ENCODE peak calls at places on chromosomes 5 and 9, in ten cellular contexts. H, Y, J, A, N, I, T, M, G and O are unnamed samples.
A peak's percentile ranks its signal among the peaks of the same experiment; 100 is the strongest.

GRCh38 chr9:134751630-134752029 is 110.0 kb downstream of the COL5A1 start:
- DNase-seq in H (no peak), Y (no peak), J (no peak), A (no peak), N (no peak), I (no peak), T (no peak), M (no peak), G (no peak), O (no peak)

GRCh38 chr5:160260881-160261815 is 31.8 kb downstream of the FABP6 start:
- DNase-seq in H (peak; percentile 94), Y (no peak), J (peak; percentile 99), A (peak; percentile 75), N (peak; percentile 77), I (peak; percentile 67), T (no peak), M (no peak), G (no peak), O (peak; percentile 69)

GRCh38 chr5:37553720-37554402 is 174.7 kb downstream of the WDR70 start:
- DNase-seq in H (peak; percentile 46), Y (no peak), J (peak; percentile 68), A (no peak), N (no peak), I (no peak), T (no peak), M (no peak), G (no peak), O (no peak)

GRCh38 chr5:140869555-140869886 is 764 bp downstream of the PCDHA11 start:
- DNase-seq in H (no peak), Y (no peak), J (no peak), A (no peak), N (no peak), I (no peak), T (no peak), M (no peak), G (no peak), O (no peak)

GRCh38 chr9:128108784-128109709 is 18.5 kb downstream of the PTGES2 start:
- DNase-seq in H (no peak), Y (no peak), J (no peak), A (peak; percentile 42), N (peak; percentile 42), I (no peak), T (no peak), M (no peak), G (no peak), O (peak; percentile 48)

GRCh38 chr5:156474251-156474650 is 147.3 kb downstream of the SGCD start:
- DNase-seq in H (peak; percentile 42), Y (no peak), J (peak; percentile 7), A (no peak), N (no peak), I (peak; percentile 29), T (no peak), M (peak; percentile 28), G (peak; percentile 29), O (peak; percentile 87)

GRCh38 chr5:150661086-150661485 is at the start of gene MYOZ3:
- DNase-seq in H (no peak), Y (no peak), J (no peak), A (no peak), N (no peak), I (peak; percentile 25), T (no peak), M (peak; percentile 63), G (no peak), O (peak; percentile 48)

GRCh38 chr9:76400534-76401096 is 6.4 kb upstream of the RFK start:
- DNase-seq in H (no peak), Y (no peak), J (no peak), A (no peak), N (no peak), I (no peak), T (peak; percentile 63), M (no peak), G (no peak), O (no peak)

GRCh38 chr5:76425940-76426339 is 22.9 kb downstream of the IQGAP2 start:
- DNase-seq in H (no peak), Y (no peak), J (no peak), A (no peak), N (no peak), I (no peak), T (no peak), M (no peak), G (no peak), O (no peak)
- H3K27ac ChIP-seq in H (no peak overlapping the region), Y (no peak overlapping the region), J (no peak overlapping the region), A (no peak overlapping the region), N (no peak overlapping the region), I (no peak overlapping the region), T (no peak overlapping the region), M (no peak overlapping the region), G (no peak overlapping the region), O (no peak overlapping the region)

GRCh38 chr9:124009835-124010226 is 1.7 kb upstream of the LHX2 start:
- DNase-seq in H (no peak), Y (no peak), J (no peak), A (no peak), N (no peak), I (no peak), T (no peak), M (no peak), G (no peak), O (no peak)

GRCh38 chr9:124010303-124010664 is 1.3 kb upstream of the LHX2 start:
- DNase-seq in H (no peak), Y (no peak), J (no peak), A (no peak), N (no peak), I (no peak), T (no peak), M (no peak), G (no peak), O (no peak)

GRCh38 chr9:124012368-124013262 is 1.0 kb downstream of the LHX2 start:
- DNase-seq in H (no peak), Y (no peak), J (no peak), A (no peak), N (no peak), I (no peak), T (no peak), M (no peak), G (no peak), O (no peak)

GRCh38 chr9:124010665-124011321 is 775 bp upstream of the LHX2 start:
- DNase-seq in H (no peak), Y (no peak), J (no peak), A (no peak), N (no peak), I (no peak), T (no peak), M (no peak), G (no peak), O (peak; percentile 57)

DNA sequence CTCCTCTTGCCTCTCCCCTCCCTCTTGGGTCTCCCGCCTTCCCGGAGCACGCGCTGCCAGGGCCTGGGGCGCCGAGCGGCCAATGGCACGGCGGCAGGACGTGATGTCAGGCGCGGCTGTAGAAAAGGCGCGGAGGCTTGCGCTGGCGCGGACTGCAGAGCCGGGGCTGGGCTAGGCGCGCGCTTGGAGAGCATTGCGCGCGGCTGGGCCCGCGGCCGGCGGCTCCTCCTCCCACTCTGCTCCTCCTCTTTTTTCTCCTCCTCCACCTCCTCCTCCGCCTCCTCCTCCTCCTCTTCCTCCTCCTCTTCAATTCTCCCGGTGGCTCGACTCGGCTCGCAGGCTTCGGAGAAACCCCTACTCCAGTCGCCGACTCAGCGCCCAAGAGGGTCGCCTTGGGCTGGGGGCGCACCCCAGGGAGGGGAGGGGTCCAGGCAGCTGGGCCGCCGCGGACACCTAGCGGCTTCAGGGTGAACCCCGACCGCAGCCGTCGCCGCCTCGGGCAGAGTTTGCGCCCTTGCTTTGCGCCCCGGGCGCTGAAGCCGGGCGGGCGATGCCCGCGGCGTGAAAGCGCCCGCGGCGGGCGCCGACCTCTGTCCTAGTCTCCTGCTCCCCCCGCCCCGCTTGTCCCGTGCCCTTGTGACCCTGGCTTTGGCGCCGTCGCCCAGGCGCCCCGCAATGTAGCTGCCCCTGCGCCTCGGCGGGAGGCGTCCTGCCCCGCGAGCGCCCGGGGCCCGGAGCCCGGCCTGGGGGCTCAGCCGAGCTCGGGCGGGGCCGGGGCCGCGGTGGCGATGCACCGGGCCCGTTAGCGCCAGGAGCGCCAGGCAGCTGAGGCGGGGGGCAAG is at the start of gene LHX2:
- DNase-seq in H (peak; percentile 63), Y (no peak), J (peak; percentile 9), A (no peak), N (peak; percentile 25), I (peak; percentile 53), T (peak; percentile 68), M (peak; percentile 51), G (no peak), O (peak; percentile 90)
- H3K4me3 ChIP-seq in H (peak within 1 kb of the TSS; percentile 64), Y (no peak within 1 kb of the TSS), J (no peak within 1 kb of the TSS), A (no peak within 1 kb of the TSS), N (no peak within 1 kb of the TSS), I (no peak within 1 kb of the TSS), T (peak within 1 kb of the TSS; percentile 43), M (peak within 1 kb of the TSS; percentile 59), G (no peak within 1 kb of the TSS), O (peak within 1 kb of the TSS; percentile 46)

GRCh38 chr9:80793706-80794105 is 895.6 kb downstream of the TLE1 start:
- DNase-seq in H (no peak), Y (no peak), J (no peak), A (no peak), N (no peak), I (no peak), T (no peak), M (no peak), G (no peak), O (no peak)

GRCh38 chr9:80794197-80794596 is 895.1 kb downstream of the TLE1 start:
- DNase-seq in H (no peak), Y (no peak), J (no peak), A (no peak), N (no peak), I (no peak), T (no peak), M (no peak), G (no peak), O (no peak)

GRCh38 chr9:80796662-80797426 is 892.5 kb downstream of the TLE1 start:
- DNase-seq in H (peak; percentile 58), Y (no peak), J (no peak), A (no peak), N (no peak), I (peak; percentile 17), T (no peak), M (no peak), G (peak; percentile 35), O (no peak)

GRCh38 chr9:80797841-80798688 is 891.3 kb downstream of the TLE1 start:
- DNase-seq in H (peak; percentile 13), Y (no peak), J (no peak), A (no peak), N (no peak), I (peak; percentile 48), T (no peak), M (no peak), G (peak; percentile 67), O (peak; percentile 68)

DNA sequence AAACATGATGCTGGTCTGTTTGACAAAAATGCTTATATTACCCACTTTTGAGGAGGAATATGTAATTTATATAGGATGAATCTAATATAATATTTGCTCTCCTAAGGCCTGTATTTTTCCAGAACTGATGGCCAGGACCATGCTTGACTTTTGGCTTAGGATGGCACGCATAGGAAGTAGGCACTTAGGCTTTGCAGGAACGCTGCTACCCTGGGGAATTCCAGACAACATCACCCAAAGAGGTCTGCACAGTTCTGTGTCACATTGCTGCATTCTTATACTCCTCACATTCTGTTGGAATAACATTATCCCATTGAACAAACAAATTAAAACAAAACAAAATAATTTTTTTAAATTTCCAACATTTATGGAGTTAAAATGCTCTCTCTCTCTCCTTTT is 891.9 kb downstream of the TLE1 start:
- DNase-seq in H (peak; percentile 57), Y (no peak), J (no peak), A (no peak), N (no peak), I (no peak), T (no peak), M (no peak), G (no peak), O (no peak)
- H3K27ac ChIP-seq in H (no peak overlapping the region), Y (no peak overlapping the region), J (no peak overlapping the region), A (no peak overlapping the region), N (no peak overlapping the region), I (no peak overlapping the region), T (no peak overlapping the region), M (no peak overlapping the region), G (peak overlapping the region; percentile 81), O (no peak overlapping the region)

GRCh38 chr9:104091028-104091590 is 3.0 kb upstream of the SMC2 start:
- DNase-seq in H (peak; percentile 21), Y (no peak), J (no peak), A (no peak), N (peak; percentile 68), I (no peak), T (no peak), M (no peak), G (no peak), O (no peak)

GRCh38 chr9:104093162-104093561 is 947 bp upstream of the SMC2 start:
- DNase-seq in H (no peak), Y (peak; percentile 2), J (peak; percentile 12), A (no peak), N (peak; percentile 40), I (no peak), T (no peak), M (no peak), G (no peak), O (no peak)

GRCh38 chr9:104090578-104090977 is 3.5 kb upstream of the SMC2 start:
- DNase-seq in H (peak; percentile 9), Y (no peak), J (no peak), A (no peak), N (no peak), I (no peak), T (no peak), M (no peak), G (no peak), O (no peak)

GRCh38 chr9:104091708-104092107 is 2.4 kb upstream of the SMC2 start:
- DNase-seq in H (peak; percentile 8), Y (no peak), J (peak; percentile 67), A (no peak), N (peak; percentile 22), I (no peak), T (peak; percentile 24), M (no peak), G (peak; percentile 21), O (no peak)

GRCh38 chr9:104092192-104092591 is 1.9 kb upstream of the SMC2 start:
- DNase-seq in H (no peak), Y (no peak), J (no peak), A (no peak), N (no peak), I (no peak), T (no peak), M (no peak), G (no peak), O (no peak)
- H3K4me3 ChIP-seq in H (peak overlapping the region; percentile 89), Y (no peak overlapping the region), J (no peak overlapping the region), A (no peak overlapping the region), N (no peak overlapping the region), I (no peak overlapping the region), T (peak overlapping the region; percentile 71), M (peak overlapping the region; percentile 70), G (no peak overlapping the region), O (no peak overlapping the region)